ENCODE peak calls at places on chromosomes 5 and 9, in ten cellular contexts. G is caudate nucleus; D is COLO829; I is NCI-H510A treated with DMSO at 0.1 percent for 48 hours; P is hepatic stellate cell; Y is activated CD4-positive, alpha-beta T cell treated with anti-CD3 and anti-CD28 coated beads, Interleukin-2, amount 50 U/mL, for 1 hour; E is astrocyte of the cerebellum; O is left kidney; A is activated naive CD8-positive, alpha-beta T cell treated with anti-CD3 and anti-CD28 coated beads, Interleukin-2, amount 50 U/mL, for 24 hours; X is GM04504. M is an unnamed sample.

GRCh38 chr5:52760695-52761366 is 26.9 kb upstream of the ITGA1 start:
- DNase-seq in G (no peak), D (no peak), I (no peak), P (no peak), Y (no peak), E (no peak), O (no peak), A (peak; percentile 53), X (no peak), M (no peak)

GRCh38 chr5:94082405-94082804 is 341.0 kb upstream of the POU5F2 start:
- DNase-seq in G (no peak), D (no peak), I (peak; percentile 47), P (no peak), Y (no peak), E (no peak), O (no peak), A (no peak), X (no peak), M (peak; percentile 2)

GRCh38 chr9:89975586-89975985 is 370.8 kb downstream of the GADD45G start:
- DNase-seq in G (no peak), D (no peak), I (no peak), P (no peak), Y (no peak), E (no peak), O (no peak), A (no peak), X (no peak), M (no peak)

GRCh38 chr9:94127806-94128205 is 43.5 kb downstream of the PTPDC1 start:
- DNase-seq in G (no peak), D (no peak), I (no peak), P (no peak), Y (no peak), E (no peak), O (no peak), A (no peak), X (no peak), M (no peak)

GRCh38 chr5:142474426-142474825 is 149.6 kb upstream of the SPRY4 start:
- DNase-seq in G (no peak), D (no peak), I (no peak), P (no peak), Y (no peak), E (no peak), O (no peak), A (no peak), X (no peak), M (no peak)

GRCh38 chr5:136028782-136029742 is at the start of gene TGFBI:
- DNase-seq in G (no peak), D (no peak), I (peak; percentile 21), P (peak; percentile 74), Y (peak; percentile 15), E (no peak), O (peak; percentile 87), A (no peak), X (no peak), M (peak; percentile 20)

GRCh38 chr9:4415281-4415680 is 75.0 kb upstream of the SLC1A1 start:
- DNase-seq in G (no peak), D (no peak), I (no peak), P (no peak), Y (no peak), E (no peak), O (no peak), A (no peak), X (no peak), M (no peak)

GRCh38 chr5:110625376-110625999 is 101.0 kb downstream of the TMEM232 start:
- DNase-seq in G (no peak), D (peak; percentile 2), I (peak; percentile 49), P (no peak), Y (no peak), E (peak; percentile 19), O (peak; percentile 45), A (no peak), X (peak; percentile 15), M (peak; percentile 6)

GRCh38 chr9:581673-582497 is 259.6 kb upstream of the DMRT1 start:
- DNase-seq in G (no peak), D (no peak), I (no peak), P (no peak), Y (no peak), E (no peak), O (peak; percentile 7), A (no peak), X (no peak), M (no peak)

GRCh38 chr9:98572054-98572627 is 136.6 kb downstream of the GABBR2 start:
- DNase-seq in G (no peak), D (no peak), I (no peak), P (peak; percentile 21), Y (no peak), E (no peak), O (peak; percentile 39), A (no peak), X (no peak), M (no peak)

GRCh38 chr5:172565455-172565854 is 75.6 kb upstream of the NEURL1B start:
- DNase-seq in G (no peak), D (no peak), I (peak; percentile 21), P (no peak), Y (no peak), E (no peak), O (no peak), A (no peak), X (no peak), M (no peak)

M was measured in NCI-H2029.